ENCODE peak calls at places on chromosomes 7 and 10, in four cellular contexts. K is K562, X is HepG2, S is GM12878. B is an unnamed sample.

GRCh38 chr10:130061760-130062159 is 48.9 kb downstream of the C10orf143 start:
- DNase-seq in S (no peak), X (no peak), K (no peak), B (no peak)

GRCh38 chr7:30920021-30920583 is 8.4 kb downstream of the AQP1 start:
- DNase-seq in S (no peak), X (no peak), K (no peak), B (peak)

GRCh38 chr7:11332186-11332864 is 358.7 kb downstream of the PHF14 start:
- DNase-seq in K (no peak), S (peak), X (no peak), B (no peak)

GRCh38 chr7:65953890-65954289 is 28.1 kb downstream of the GUSB start:
- DNase-seq in K (no peak), S (no peak), X (no peak), B (no peak)

GRCh38 chr7:44310221-44310848 is 15.1 kb downstream of the CAMK2B start:
- DNase-seq in K (no peak), S (no peak), X (no peak), B (no peak)

GRCh38 chr7:10973942-10974716 is 457 bp downstream of the PHF14 start:
- DNase-seq in S (no peak), K (peak), X (peak), B (peak)

GRCh38 chr10:67864560-67865371 is 19.7 kb upstream of the SIRT1 start:
- DNase-seq in K (no peak), X (no peak), S (no peak), B (no peak)

GRCh38 chr10:62433901-62434300 is 59.7 kb downstream of the ZNF365 start:
- DNase-seq in S (no peak), X (no peak), K (no peak), B (no peak)

GRCh38 chr10:60893231-60893630 is 50.8 kb downstream of the RHOBTB1 start:
- DNase-seq in X (peak), K (no peak), S (no peak), B (no peak)

GRCh38 chr7:113371376-113372043 is 253.2 kb upstream of the SMIM30 start:
- DNase-seq in S (no peak), K (no peak), X (no peak), B (no peak)

GRCh38 chr10:178208-178607 is 43.0 kb downstream of the ZMYND11 start:
- DNase-seq in K (peak), S (no peak), X (peak), B (no peak)

GRCh38 chr7:55509322-55509721 is 63.0 kb downstream of the VOPP1 start:
- DNase-seq in X (no peak), K (no peak), S (no peak), B (no peak)

GRCh38 chr10:58746470-58747185 is 234.0 kb downstream of the BICC1 start:
- DNase-seq in X (no peak), S (no peak), K (no peak), B (no peak)

GRCh38 chr10:15035385-15036301 is 8.1 kb upstream of the OLAH start:
- DNase-seq in X (no peak), K (peak), S (no peak), B (peak)

GRCh38 chr7:80783177-80783687 is 135.6 kb downstream of the SEMA3C start:
- DNase-seq in K (no peak), X (no peak), S (no peak), B (no peak)

GRCh38 chr7:149689591-149689845 is 83.9 kb downstream of the ZNF467 start:
- DNase-seq in S (no peak), X (no peak), K (no peak), B (no peak)

GRCh38 chr10:27503498-27504006 is 552 bp upstream of the RAB18 start:
- DNase-seq in K (no peak), X (no peak), S (no peak), B (no peak)

GRCh38 chr10:97849491-97850402 is at the start of gene GOLGA7B:
- DNase-seq in X (peak), K (peak), S (no peak), B (peak)

GRCh38 chr7:92653136-92653535 is 62.9 kb upstream of the FAM133B start:
- DNase-seq in S (no peak), X (no peak), K (no peak), B (no peak)

GRCh38 chr10:129393812-129394211 is 73.2 kb upstream of the MGMT start:
- DNase-seq in X (no peak), K (no peak), S (no peak), B (no peak)

GRCh38 chr7:39618868-39619267 is 4.5 kb upstream of the RALA start:
- DNase-seq in S (no peak), X (no peak), K (no peak), B (no peak)

GRCh38 chr10:28798964-28799363 is 121.6 kb downstream of the BAMBI start:
- DNase-seq in S (no peak), K (no peak), X (no peak), B (no peak)

GRCh38 chr7:12801107-12801506 is 113.7 kb downstream of the ARL4A start:
- DNase-seq in K (no peak), X (no peak), S (no peak), B (no peak)
- TF ChIP-seq CREB1 in K (no peak), X (no peak), S (no peak), B (no peak)

GRCh38 chr10:110446954-110447608 is 50.6 kb upstream of the DUSP5 start:
- DNase-seq in X (no peak), S (no peak), K (peak), B (no peak)
- TF ChIP-seq CREB1 in X (no peak), S (no peak), K (no peak), B (no peak)

GRCh38 chr7:41219276-41219675 is 483.6 kb downstream of the INHBA start:
- DNase-seq in S (no peak), X (no peak), K (no peak), B (no peak)
- TF ChIP-seq CREB1 in S (no peak), X (no peak), K (no peak), B (no peak)

DNA sequence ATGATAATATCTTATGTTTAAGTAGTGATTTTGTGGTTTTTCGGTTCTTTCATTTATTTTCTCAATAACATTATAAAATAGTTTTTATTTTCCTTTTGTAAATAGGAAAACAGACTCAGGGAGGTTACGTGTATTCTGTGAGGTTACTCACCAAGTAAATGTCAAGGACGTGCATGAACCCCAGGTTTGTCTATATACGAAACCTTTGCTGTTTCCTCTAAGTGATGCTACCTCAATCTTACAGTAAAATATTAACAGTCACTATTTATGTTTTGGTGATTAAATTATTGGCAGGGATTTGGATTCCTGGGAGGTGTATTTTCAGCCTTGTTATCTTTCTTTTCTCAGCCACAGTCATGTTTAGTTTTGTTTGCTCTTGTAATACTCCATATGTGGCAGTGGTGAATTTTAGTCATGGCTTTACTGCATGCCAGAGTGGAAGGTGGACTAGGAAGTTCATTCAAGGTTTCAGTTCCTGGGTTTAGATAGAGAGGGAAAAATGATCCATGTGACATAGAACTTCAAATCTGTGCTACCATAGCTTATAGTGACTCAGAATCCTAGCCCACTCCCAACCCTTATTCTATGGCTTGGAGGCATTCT is 139.9 kb downstream of the ARL4A start:
- DNase-seq in K (no peak), X (no peak), S (no peak), B (no peak)
- TF ChIP-seq CREB1 in K (no peak), X (no peak), S (no peak), B (no peak)

B was measured in WTC11.